ENCODE peak calls at places on chromosomes 12 and 14, in eight cellular contexts. G, R, N, L, C, Z, Y and M are unnamed samples. For H3K27me3, the result is how much of the 10 kb centered on the place peaks cover.

GRCh38 chr12:126084480-126084879 is 1019.2 kb downstream of the AACS start:
- DNase-seq in G (no peak), R (no peak), N (no peak), L (no peak), C (no peak), Z (no peak), Y (no peak), M (no peak)

GRCh38 chr12:104482113-104482512 is 25.4 kb downstream of the CHST11 start:
- DNase-seq in G (no peak), R (no peak), N (no peak), L (no peak), C (no peak), Z (no peak), Y (no peak), M (no peak)

GRCh38 chr14:105317546-105317945 is 3.0 kb downstream of the PACS2 start:
- DNase-seq in G (peak), R (peak), N (no peak), L (peak), C (no peak), Z (no peak), Y (no peak), M (peak)

GRCh38 chr14:91387996-91388395 is 29.6 kb downstream of the CCDC88C start:
- DNase-seq in G (no peak), R (no peak), N (no peak), L (no peak), C (no peak), Z (no peak), Y (no peak), M (no peak)

GRCh38 chr12:123273166-123273565 is 1.5 kb upstream of the CDK2AP1 start:
- DNase-seq in G (no peak), R (no peak), N (no peak), L (no peak), C (no peak), Z (no peak), Y (no peak), M (no peak)

GRCh38 chr12:6372403-6373003 is 2.9 kb downstream of the SCNN1A start:
- DNase-seq in G (peak), R (no peak), N (no peak), L (peak), C (no peak), Z (no peak), Y (peak), M (no peak)

GRCh38 chr14:65110525-65110924 is 8.2 kb upstream of the MAX start:
- DNase-seq in G (no peak), R (no peak), N (no peak), L (no peak), C (no peak), Z (no peak), Y (peak), M (no peak)

GRCh38 chr12:124296916-124297351 is 2.0 kb downstream of the RFLNA start:
- DNase-seq in G (no peak), R (no peak), N (no peak), L (no peak), C (no peak), Z (no peak), Y (no peak), M (no peak)

GRCh38 chr12:77377116-77377515 is 311.7 kb upstream of the E2F7 start:
- DNase-seq in G (no peak), R (no peak), N (no peak), L (peak), C (no peak), Z (no peak), Y (no peak), M (no peak)

GRCh38 chr12:117134059-117134458 is 34.8 kb upstream of the TESC start:
- DNase-seq in G (no peak), R (no peak), N (no peak), L (no peak), C (no peak), Z (no peak), Y (no peak), M (no peak)

GRCh38 chr12:110243227-110243626 is 37.8 kb upstream of the ATP2A2 start:
- DNase-seq in G (no peak), R (no peak), N (no peak), L (no peak), C (no peak), Z (no peak), Y (no peak), M (peak)

GRCh38 chr14:103668117-103668516 is 39.1 kb downstream of the KLC1 start:
- DNase-seq in G (no peak), R (no peak), N (no peak), L (no peak), C (no peak), Z (no peak), Y (no peak), M (no peak)

GRCh38 chr14:73022051-73022450 is 4.9 kb downstream of the ZFYVE1 start:
- DNase-seq in G (no peak), R (no peak), N (no peak), L (no peak), C (no peak), Z (no peak), Y (no peak), M (no peak)

GRCh38 chr14:29735459-29735858 is 192.2 kb downstream of the PRKD1 start:
- DNase-seq in G (no peak), R (no peak), N (no peak), L (no peak), C (no peak), Z (no peak), Y (no peak), M (no peak)

GRCh38 chr12:80684077-80684495 is 23.3 kb upstream of the MYF6 start:
- DNase-seq in G (no peak), R (no peak), N (no peak), L (no peak), C (no peak), Z (no peak), Y (peak), M (no peak)

GRCh38 chr14:33728010-33728498 is 222.8 kb downstream of the EGLN3 start:
- DNase-seq in G (no peak), R (no peak), N (no peak), L (no peak), C (no peak), Z (no peak), Y (no peak), M (no peak)

GRCh38 chr12:108568653-108569154 is 6.3 kb downstream of the ISCU start:
- DNase-seq in G (no peak), R (no peak), N (no peak), L (no peak), C (no peak), Z (no peak), Y (no peak), M (no peak)

GRCh38 chr14:38877744-38878388 is 225.2 kb downstream of the SEC23A start:
- DNase-seq in G (no peak), R (no peak), N (no peak), L (no peak), C (no peak), Z (no peak), Y (no peak), M (no peak)

GRCh38 chr12:28742791-28743190 is 406.3 kb upstream of the FAR2 start:
- DNase-seq in G (no peak), R (no peak), N (no peak), L (no peak), C (no peak), Z (no peak), Y (no peak), M (no peak)

GRCh38 chr12:45051490-45052105 is 699 bp upstream of the DBX2 start:
- DNase-seq in G (no peak), R (no peak), N (no peak), L (peak), C (no peak), Z (no peak), Y (peak), M (no peak)

GRCh38 chr12:79645235-79645630 is 45.5 kb downstream of the PAWR start:
- DNase-seq in G (no peak), R (no peak), N (no peak), L (no peak), C (no peak), Z (no peak), Y (no peak), M (no peak)

GRCh38 chr14:74510211-74510931 is 16.8 kb downstream of the ISCA2 start:
- DNase-seq in G (peak), R (no peak), N (no peak), L (no peak), C (no peak), Z (no peak), Y (no peak), M (no peak)

GRCh38 chr14:81401420-81402122 is 1.4 kb upstream of the STON2 start:
- DNase-seq in G (no peak), R (no peak), N (peak), L (peak), C (no peak), Z (no peak), Y (no peak), M (no peak)

GRCh38 chr12:121713257-121714155 is 954 bp downstream of the TMEM120B start:
- DNase-seq in G (no peak), R (peak), N (no peak), L (peak), C (peak), Z (peak), Y (peak), M (no peak)

GRCh38 chr12:50061946-50062725 is 4.7 kb downstream of the ASIC1 start:
- DNase-seq in G (no peak), R (no peak), N (no peak), L (peak), C (no peak), Z (no peak), Y (no peak), M (no peak)

GRCh38 chr12:89343127-89343526 is 9.2 kb downstream of the DUSP6 start:
- DNase-seq in G (peak), R (peak), N (no peak), L (peak), C (no peak), Z (peak), Y (no peak), M (peak)

GRCh38 chr14:62144863-62145262 is 382.6 kb downstream of the SNAPC1 start:
- DNase-seq in G (no peak), R (no peak), N (no peak), L (no peak), C (no peak), Z (no peak), Y (no peak), M (no peak)

DNA sequence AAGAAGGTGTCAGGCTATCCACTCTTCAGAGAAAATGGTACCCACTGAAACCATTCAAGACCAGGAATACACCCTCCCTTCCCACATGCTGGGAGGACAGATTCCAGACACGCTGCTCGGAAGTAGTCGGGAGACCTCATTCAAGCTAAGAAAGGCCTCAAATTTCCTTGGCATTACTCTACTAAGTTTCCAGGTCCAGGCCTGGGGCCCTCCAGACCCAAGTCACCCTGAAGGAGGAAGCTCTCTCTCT is 27.1 kb upstream of the RPLP0 start:
- DNase-seq in G (no peak), R (no peak), N (no peak), L (no peak), C (no peak), Z (no peak), Y (no peak), M (no peak)
- H3K4me3 ChIP-seq in G (no peak), R (peak), N (no peak), L (no peak), C (no peak), Z (no peak), Y (peak), M (no peak)

DNA sequence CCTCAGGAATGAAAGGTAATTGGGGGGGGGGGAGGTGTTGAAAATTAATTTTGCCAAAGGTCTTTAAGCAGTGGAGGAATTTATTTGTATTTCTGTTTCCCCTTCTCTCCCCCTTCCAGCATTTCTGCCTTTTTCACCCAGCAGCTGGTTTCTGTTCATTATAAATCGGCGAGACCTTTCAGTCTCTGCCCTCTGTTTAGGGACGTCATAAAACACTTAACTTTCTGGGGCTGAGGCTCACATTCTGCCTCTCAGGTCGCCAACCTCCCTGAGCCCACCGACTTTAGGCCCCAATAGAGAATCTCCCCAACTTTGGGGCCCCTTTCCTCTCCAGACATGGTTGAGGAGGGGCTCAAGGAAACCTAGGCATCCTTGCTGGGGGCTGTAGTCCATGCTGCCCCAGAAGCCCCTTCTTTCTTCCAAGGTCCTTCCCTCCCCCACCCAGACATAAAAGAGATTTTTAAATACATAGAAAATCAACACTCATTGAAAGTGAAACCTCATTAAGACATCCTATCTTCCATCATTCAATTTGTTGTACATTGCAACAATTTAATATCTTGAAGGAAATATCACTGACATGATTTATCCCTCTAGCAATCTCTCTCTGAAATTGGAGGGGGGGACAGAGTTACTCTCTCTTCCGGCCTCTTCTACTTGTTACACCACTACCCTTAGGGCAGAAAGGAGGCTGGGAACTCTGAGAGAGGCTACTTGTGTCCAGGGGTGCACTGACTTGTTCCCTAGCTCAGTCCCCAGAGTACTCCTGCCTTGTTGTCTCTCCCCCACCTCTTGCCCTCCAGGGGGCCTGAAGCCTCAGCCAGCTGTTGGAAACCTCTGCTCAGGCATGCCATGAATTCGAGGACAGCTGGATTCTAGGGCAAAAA is 2.5 kb upstream of the HOXC6 start:
- DNase-seq in G (no peak), R (no peak), N (no peak), L (no peak), C (peak), Z (no peak), Y (peak), M (no peak)
- H3K27me3 ChIP-seq in G (under half), R (half or more), N (under half), L (half or more), C (under half), Z (under half), Y (half or more), M (half or more)

GRCh38 chr12:92077530-92077929 is 68.1 kb downstream of the BTG1 start:
- DNase-seq in G (no peak), R (no peak), N (no peak), L (no peak), C (no peak), Z (no peak), Y (no peak), M (no peak)

GRCh38 chr12:92078167-92079053 is 67.2 kb downstream of the BTG1 start:
- DNase-seq in G (peak), R (no peak), N (no peak), L (peak), C (peak), Z (peak), Y (no peak), M (no peak)

GRCh38 chr12:92079054-92079385 is 66.6 kb downstream of the BTG1 start:
- DNase-seq in G (no peak), R (no peak), N (no peak), L (no peak), C (no peak), Z (no peak), Y (no peak), M (no peak)

GRCh38 chr12:92085040-92085439 is 60.6 kb downstream of the BTG1 start:
- DNase-seq in G (no peak), R (no peak), N (no peak), L (no peak), C (no peak), Z (no peak), Y (no peak), M (no peak)

GRCh38 chr12:92080390-92081285 is 65.0 kb downstream of the BTG1 start:
- DNase-seq in G (no peak), R (no peak), N (no peak), L (peak), C (no peak), Z (no peak), Y (no peak), M (no peak)
- H3K4me3 ChIP-seq in G (no peak), R (no peak), N (no peak), L (no peak), C (no peak), Z (no peak), Y (no peak), M (no peak)

DNA sequence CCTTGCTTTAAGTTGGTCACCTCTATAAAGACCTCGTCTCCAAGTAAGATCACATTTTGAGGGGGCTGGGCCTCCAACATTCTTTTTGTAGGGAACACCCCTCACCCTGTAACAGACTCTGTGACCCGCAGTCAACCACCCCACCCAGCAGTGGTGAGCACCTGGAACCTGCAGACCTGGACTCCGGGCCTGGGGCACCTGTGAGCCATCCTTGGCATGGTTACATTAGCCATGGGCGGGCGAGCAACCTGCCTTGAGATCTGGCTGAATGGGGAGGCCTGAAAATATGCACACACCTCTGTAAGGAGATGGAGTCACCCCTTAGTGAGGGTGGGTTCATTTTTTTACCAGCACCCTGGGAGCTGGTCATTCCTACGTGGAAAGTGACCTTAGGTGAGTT is 95.3 kb downstream of the RIMBP2 start:
- DNase-seq in G (no peak), R (no peak), N (no peak), L (no peak), C (no peak), Z (no peak), Y (no peak), M (no peak)
- H3K27me3 ChIP-seq in G (under half), R (under half), N (under half), L (under half), C (under half), Z (under half), Y (under half), M (under half)

GRCh38 chr14:51870620-51871019 is 10.2 kb downstream of the GNG2 start:
- DNase-seq in G (no peak), R (no peak), N (no peak), L (no peak), C (no peak), Z (no peak), Y (no peak), M (no peak)

GRCh38 chr14:51873221-51873893 is 12.9 kb downstream of the GNG2 start:
- DNase-seq in G (no peak), R (no peak), N (no peak), L (peak), C (no peak), Z (no peak), Y (no peak), M (no peak)

GRCh38 chr14:51869426-51870113 is 9.2 kb downstream of the GNG2 start:
- DNase-seq in G (no peak), R (no peak), N (no peak), L (no peak), C (no peak), Z (no peak), Y (no peak), M (no peak)

GRCh38 chr14:51871846-51872245 is 11.4 kb downstream of the GNG2 start:
- DNase-seq in G (no peak), R (no peak), N (no peak), L (no peak), C (no peak), Z (no peak), Y (no peak), M (no peak)

DNA sequence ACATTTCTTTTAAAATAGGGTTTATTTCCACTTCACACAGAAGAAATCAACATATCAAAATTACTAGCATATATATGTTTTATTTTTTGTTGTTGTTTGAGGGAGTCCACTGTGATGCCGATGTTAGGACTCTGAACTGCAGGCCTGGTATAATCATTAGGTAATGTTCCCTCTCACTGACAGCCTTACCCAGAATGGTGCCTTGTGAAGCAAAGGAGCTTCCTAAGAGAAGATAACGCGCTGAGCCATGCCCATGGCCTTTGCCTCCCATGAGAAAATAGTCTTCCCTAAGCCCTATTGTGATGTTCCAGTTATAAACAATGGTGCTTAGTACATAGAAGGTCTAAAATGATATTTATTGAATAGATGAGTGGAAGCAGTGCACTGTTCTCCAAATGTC is 12.0 kb downstream of the GNG2 start:
- DNase-seq in G (no peak), R (no peak), N (no peak), L (no peak), C (no peak), Z (no peak), Y (no peak), M (no peak)
- H3K4me3 ChIP-seq in G (no peak), R (no peak), N (no peak), L (no peak), C (no peak), Z (no peak), Y (no peak), M (no peak)

GRCh38 chr14:63273717-63274673 is 44.7 kb downstream of the GPHB5 start:
- DNase-seq in G (no peak), R (peak), N (peak), L (peak), C (peak), Z (peak), Y (no peak), M (peak)
- H3K27me3 ChIP-seq in G (under half), R (under half), N (under half), L (under half), C (under half), Z (under half), Y (under half), M (under half)

GRCh38 chr12:55712700-55713415 is 3.0 kb upstream of the BLOC1S1 start:
- DNase-seq in G (no peak), R (no peak), N (no peak), L (peak), C (no peak), Z (no peak), Y (no peak), M (no peak)
- H3K4me3 ChIP-seq in G (peak), R (peak), N (no peak), L (no peak), C (no peak), Z (no peak), Y (no peak), M (peak)

GRCh38 chr12:115882941-115883340 is 394.6 kb downstream of the MED13L start:
- DNase-seq in G (no peak), R (no peak), N (no peak), L (no peak), C (no peak), Z (no peak), Y (no peak), M (no peak)
- H3K27me3 ChIP-seq in G (under half), R (under half), N (under half), L (under half), C (under half), Z (under half), Y (under half), M (under half)

DNA sequence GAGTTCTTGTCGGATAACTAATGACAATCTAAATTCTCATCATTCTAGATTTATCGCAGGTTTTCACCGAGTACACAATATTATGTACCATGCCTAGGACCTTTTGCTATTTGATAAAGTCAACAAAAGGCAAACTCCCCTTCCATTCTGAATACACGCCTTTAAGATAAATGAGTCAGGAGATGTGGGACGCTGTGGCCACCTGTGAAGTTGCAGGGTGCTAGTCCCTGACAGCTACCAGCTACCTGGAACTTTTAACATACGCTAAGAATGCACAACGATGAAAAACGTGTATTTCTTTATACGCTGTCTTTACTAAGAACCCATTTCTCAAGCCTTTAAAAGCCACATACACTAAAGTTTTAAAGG is 678 bp downstream of the MDM1 start:
- DNase-seq in G (no peak), R (no peak), N (no peak), L (no peak), C (no peak), Z (no peak), Y (no peak), M (no peak)
- H3K4me3 ChIP-seq in G (peak), R (peak), N (peak), L (peak), C (peak), Z (peak), Y (peak), M (peak)

GRCh38 chr12:114690267-114691135 is 6.5 kb upstream of the TBX3 start:
- DNase-seq in G (no peak), R (no peak), N (no peak), L (no peak), C (no peak), Z (no peak), Y (peak), M (no peak)
- H3K27me3 ChIP-seq in G (under half), R (half or more), N (half or more), L (half or more), C (under half), Z (under half), Y (half or more), M (under half)